ENCODE peak calls at places on chromosomes 12 and 14, in six cellular contexts. One of them, this sample, is unnamed.

GRCh38 chr12:132375747-132376463 is 46.5 kb upstream of the GALNT9 start:
- DNase-seq in stomach: no peak
- DNase-seq in ureter: no peak
- DNase-seq in NCI-H1092: no peak
- DNase-seq in neural progenitor cell: no peak
- DNase-seq in astrocyte of the spinal cord: no peak
- DNase-seq in this sample: no peak

GRCh38 chr14:98177551-98177950 is 1094.4 kb downstream of the BCL11B start:
- DNase-seq in astrocyte of the spinal cord: no peak
- DNase-seq in NCI-H1092: no peak
- DNase-seq in ureter: no peak
- DNase-seq in stomach: no peak
- DNase-seq in neural progenitor cell: no peak
- DNase-seq in this sample: no peak

GRCh38 chr14:23398348-23398747 is 9.7 kb downstream of the MYH6 start:
- DNase-seq in neural progenitor cell: no peak
- DNase-seq in ureter: no peak
- DNase-seq in NCI-H1092: peak
- DNase-seq in stomach: no peak
- DNase-seq in astrocyte of the spinal cord: no peak
- DNase-seq in this sample: no peak

GRCh38 chr14:93719234-93719633 is 69.1 kb downstream of the PRIMA1 start:
- DNase-seq in stomach: no peak
- DNase-seq in ureter: peak
- DNase-seq in NCI-H1092: no peak
- DNase-seq in astrocyte of the spinal cord: no peak
- DNase-seq in neural progenitor cell: no peak
- DNase-seq in this sample: no peak

GRCh38 chr12:121611306-121611705 is 15.0 kb upstream of the ORAI1 start:
- DNase-seq in stomach: no peak
- DNase-seq in NCI-H1092: no peak
- DNase-seq in ureter: no peak
- DNase-seq in neural progenitor cell: no peak
- DNase-seq in astrocyte of the spinal cord: no peak
- DNase-seq in this sample: no peak

GRCh38 chr14:69153848-69154208 is 909 bp upstream of the DCAF5 start:
- DNase-seq in NCI-H1092: peak
- DNase-seq in stomach: no peak
- DNase-seq in neural progenitor cell: peak
- DNase-seq in ureter: no peak
- DNase-seq in astrocyte of the spinal cord: no peak
- DNase-seq in this sample: peak

GRCh38 chr12:6180300-6181051 is 19.7 kb upstream of the CD9 start:
- DNase-seq in ureter: no peak
- DNase-seq in stomach: peak
- DNase-seq in neural progenitor cell: no peak
- DNase-seq in NCI-H1092: no peak
- DNase-seq in astrocyte of the spinal cord: peak
- DNase-seq in this sample: no peak

GRCh38 chr14:92938235-92938875 is 15.4 kb downstream of the CHGA start:
- DNase-seq in stomach: no peak
- DNase-seq in neural progenitor cell: no peak
- DNase-seq in ureter: no peak
- DNase-seq in NCI-H1092: no peak
- DNase-seq in astrocyte of the spinal cord: no peak
- DNase-seq in this sample: peak

GRCh38 chr12:43336962-43337555 is 214.9 kb downstream of the ADAMTS20 start:
- DNase-seq in neural progenitor cell: peak
- DNase-seq in NCI-H1092: no peak
- DNase-seq in astrocyte of the spinal cord: peak
- DNase-seq in stomach: no peak
- DNase-seq in ureter: no peak
- DNase-seq in this sample: no peak

GRCh38 chr12:42084522-42084921 is 60.2 kb downstream of the GXYLT1 start:
- DNase-seq in astrocyte of the spinal cord: no peak
- DNase-seq in neural progenitor cell: no peak
- DNase-seq in NCI-H1092: no peak
- DNase-seq in ureter: no peak
- DNase-seq in stomach: no peak
- DNase-seq in this sample: no peak

GRCh38 chr14:82488473-82488872 is 954.8 kb upstream of the SEL1L start:
- DNase-seq in ureter: no peak
- DNase-seq in NCI-H1092: no peak
- DNase-seq in neural progenitor cell: no peak
- DNase-seq in stomach: peak
- DNase-seq in astrocyte of the spinal cord: no peak
- DNase-seq in this sample: no peak

GRCh38 chr14:76268700-76269099 is 107.2 kb upstream of the ESRRB start:
- DNase-seq in astrocyte of the spinal cord: no peak
- DNase-seq in ureter: no peak
- DNase-seq in neural progenitor cell: no peak
- DNase-seq in stomach: no peak
- DNase-seq in NCI-H1092: no peak
- DNase-seq in this sample: no peak

GRCh38 chr12:45354399-45354798 is 138.5 kb downstream of the ANO6 start:
- DNase-seq in astrocyte of the spinal cord: no peak
- DNase-seq in stomach: no peak
- DNase-seq in neural progenitor cell: no peak
- DNase-seq in NCI-H1092: no peak
- DNase-seq in ureter: no peak
- DNase-seq in this sample: no peak

GRCh38 chr14:101363880-101364391 is 197.4 kb upstream of the DIO3 start:
- DNase-seq in stomach: no peak
- DNase-seq in astrocyte of the spinal cord: no peak
- DNase-seq in ureter: no peak
- DNase-seq in neural progenitor cell: no peak
- DNase-seq in NCI-H1092: no peak
- DNase-seq in this sample: no peak

GRCh38 chr14:85421166-85421877 is 108.6 kb upstream of the FLRT2 start:
- DNase-seq in stomach: no peak
- DNase-seq in neural progenitor cell: no peak
- DNase-seq in ureter: no peak
- DNase-seq in astrocyte of the spinal cord: peak
- DNase-seq in NCI-H1092: no peak
- DNase-seq in this sample: no peak

GRCh38 chr14:90523544-90523943 is 126.7 kb downstream of the CALM1 start:
- DNase-seq in ureter: no peak
- DNase-seq in stomach: no peak
- DNase-seq in NCI-H1092: no peak
- DNase-seq in astrocyte of the spinal cord: peak
- DNase-seq in neural progenitor cell: no peak
- DNase-seq in this sample: no peak

GRCh38 chr12:117140397-117141096 is 41.3 kb upstream of the TESC start:
- DNase-seq in astrocyte of the spinal cord: no peak
- DNase-seq in stomach: peak
- DNase-seq in ureter: peak
- DNase-seq in NCI-H1092: no peak
- DNase-seq in neural progenitor cell: no peak
- DNase-seq in this sample: peak

GRCh38 chr12:68106160-68106559 is 53.4 kb downstream of the IFNG start:
- DNase-seq in stomach: no peak
- DNase-seq in ureter: no peak
- DNase-seq in neural progenitor cell: no peak
- DNase-seq in NCI-H1092: no peak
- DNase-seq in astrocyte of the spinal cord: peak
- DNase-seq in this sample: no peak

GRCh38 chr14:76715102-76715926 is 46.0 kb upstream of the VASH1 start:
- DNase-seq in neural progenitor cell: peak
- DNase-seq in stomach: no peak
- DNase-seq in ureter: no peak
- DNase-seq in NCI-H1092: no peak
- DNase-seq in astrocyte of the spinal cord: no peak
- DNase-seq in this sample: no peak

GRCh38 chr14:83905157-83905556 is 1624.8 kb upstream of the FLRT2 start:
- DNase-seq in stomach: no peak
- DNase-seq in NCI-H1092: no peak
- DNase-seq in neural progenitor cell: no peak
- DNase-seq in ureter: no peak
- DNase-seq in astrocyte of the spinal cord: no peak
- DNase-seq in this sample: no peak

GRCh38 chr12:92331383-92331782 is 185.7 kb upstream of the BTG1 start:
- DNase-seq in NCI-H1092: no peak
- DNase-seq in neural progenitor cell: peak
- DNase-seq in stomach: no peak
- DNase-seq in ureter: no peak
- DNase-seq in astrocyte of the spinal cord: no peak
- DNase-seq in this sample: no peak

GRCh38 chr12:55736780-55737580 is 5.9 kb upstream of the GDF11 start:
- DNase-seq in NCI-H1092: no peak
- DNase-seq in stomach: peak
- DNase-seq in neural progenitor cell: peak
- DNase-seq in astrocyte of the spinal cord: peak
- DNase-seq in ureter: no peak
- DNase-seq in this sample: peak

GRCh38 chr12:90460681-90461080 is 494.3 kb downstream of the CCER1 start:
- DNase-seq in stomach: no peak
- DNase-seq in astrocyte of the spinal cord: no peak
- DNase-seq in ureter: no peak
- DNase-seq in NCI-H1092: no peak
- DNase-seq in neural progenitor cell: no peak
- DNase-seq in this sample: no peak

GRCh38 chr14:21268612-21269251 is 510 bp downstream of the HNRNPC start:
- DNase-seq in ureter: peak
- DNase-seq in neural progenitor cell: peak
- DNase-seq in astrocyte of the spinal cord: peak
- DNase-seq in stomach: peak
- DNase-seq in NCI-H1092: peak
- DNase-seq in this sample: peak

GRCh38 chr12:11958216-11959091 is 112.3 kb upstream of the BCL2L14 start:
- DNase-seq in ureter: no peak
- DNase-seq in NCI-H1092: no peak
- DNase-seq in neural progenitor cell: no peak
- DNase-seq in astrocyte of the spinal cord: peak
- DNase-seq in stomach: no peak
- DNase-seq in this sample: no peak

GRCh38 chr14:102071283-102071998 is 15.4 kb downstream of the HSP90AA1 start:
- DNase-seq in neural progenitor cell: no peak
- DNase-seq in stomach: no peak
- DNase-seq in astrocyte of the spinal cord: peak
- DNase-seq in NCI-H1092: no peak
- DNase-seq in ureter: no peak
- DNase-seq in this sample: no peak

GRCh38 chr14:57928732-57929131 is 62.8 kb upstream of the SLC35F4 start:
- DNase-seq in stomach: no peak
- DNase-seq in astrocyte of the spinal cord: no peak
- DNase-seq in ureter: no peak
- DNase-seq in neural progenitor cell: no peak
- DNase-seq in NCI-H1092: no peak
- DNase-seq in this sample: no peak

GRCh38 chr12:85829391-85829790 is 6.8 kb downstream of the RASSF9 start:
- DNase-seq in astrocyte of the spinal cord: peak
- DNase-seq in stomach: no peak
- DNase-seq in neural progenitor cell: no peak
- DNase-seq in ureter: no peak
- DNase-seq in NCI-H1092: no peak
- DNase-seq in this sample: no peak

GRCh38 chr14:68593806-68594536 is 198.9 kb downstream of the ZFP36L1 start:
- DNase-seq in neural progenitor cell: peak
- DNase-seq in astrocyte of the spinal cord: peak
- DNase-seq in stomach: no peak
- DNase-seq in NCI-H1092: no peak
- DNase-seq in ureter: no peak
- DNase-seq in this sample: no peak

This sample was measured in prostate gland.